ENCODE peak calls at places on chromosomes 6 and 20, in five cellular contexts. One of them, this sample, is unnamed.

GRCh38 chr20:4626228-4626627 is 95.5 kb upstream of the PRND start:
- DNase-seq in substantia nigra: no peak
- DNase-seq in effector memory CD4-positive, alpha-beta T cell: no peak
- DNase-seq in heart right ventricle: no peak
- DNase-seq in mesendoderm: no peak
- DNase-seq in this sample: no peak

GRCh38 chr20:14493408-14493807 is 156.0 kb upstream of the FLRT3 start:
- DNase-seq in heart right ventricle: no peak
- DNase-seq in mesendoderm: no peak
- DNase-seq in effector memory CD4-positive, alpha-beta T cell: no peak
- DNase-seq in substantia nigra: no peak
- DNase-seq in this sample: no peak

GRCh38 chr6:166750125-166750793 is 123.2 kb upstream of the RPS6KA2 start:
- DNase-seq in effector memory CD4-positive, alpha-beta T cell: no peak
- DNase-seq in substantia nigra: no peak
- DNase-seq in heart right ventricle: no peak
- DNase-seq in mesendoderm: no peak
- DNase-seq in this sample: no peak

GRCh38 chr20:15895126-15895525 is 678.1 kb downstream of the KIF16B start:
- DNase-seq in mesendoderm: no peak
- DNase-seq in effector memory CD4-positive, alpha-beta T cell: no peak
- DNase-seq in heart right ventricle: no peak
- DNase-seq in substantia nigra: no peak
- DNase-seq in this sample: no peak

GRCh38 chr20:63380346-63380870 is 19.3 kb upstream of the CHRNA4 start:
- DNase-seq in heart right ventricle: no peak
- DNase-seq in substantia nigra: no peak
- DNase-seq in mesendoderm: no peak
- DNase-seq in effector memory CD4-positive, alpha-beta T cell: no peak
- DNase-seq in this sample: no peak

GRCh38 chr6:42279966-42280629 is 62.4 kb upstream of the MRPS10 start:
- DNase-seq in effector memory CD4-positive, alpha-beta T cell: no peak
- DNase-seq in mesendoderm: peak
- DNase-seq in heart right ventricle: peak
- DNase-seq in substantia nigra: no peak
- DNase-seq in this sample: no peak

GRCh38 chr6:27312146-27312949 is at the start of gene POM121L2:
- DNase-seq in mesendoderm: peak
- DNase-seq in effector memory CD4-positive, alpha-beta T cell: peak
- DNase-seq in heart right ventricle: peak
- DNase-seq in substantia nigra: no peak
- DNase-seq in this sample: peak

GRCh38 chr6:169075211-169075621 is 178.4 kb downstream of the THBS2 start:
- DNase-seq in heart right ventricle: peak
- DNase-seq in substantia nigra: no peak
- DNase-seq in mesendoderm: no peak
- DNase-seq in effector memory CD4-positive, alpha-beta T cell: no peak
- DNase-seq in this sample: peak

GRCh38 chr6:37691904-37692806 is 5.5 kb downstream of the MDGA1 start:
- DNase-seq in substantia nigra: peak
- DNase-seq in heart right ventricle: peak
- DNase-seq in effector memory CD4-positive, alpha-beta T cell: peak
- DNase-seq in mesendoderm: peak
- DNase-seq in this sample: peak

GRCh38 chr6:93164781-93165180 is 254.6 kb downstream of the EPHA7 start:
- DNase-seq in heart right ventricle: no peak
- DNase-seq in mesendoderm: no peak
- DNase-seq in effector memory CD4-positive, alpha-beta T cell: no peak
- DNase-seq in substantia nigra: no peak
- DNase-seq in this sample: no peak

GRCh38 chr6:31615748-31616147 is 714 bp downstream of the AIF1 start:
- DNase-seq in heart right ventricle: no peak
- DNase-seq in substantia nigra: no peak
- DNase-seq in effector memory CD4-positive, alpha-beta T cell: no peak
- DNase-seq in mesendoderm: no peak
- DNase-seq in this sample: no peak

GRCh38 chr20:63159826-63160640 is 55.9 kb downstream of the YTHDF1 start:
- DNase-seq in effector memory CD4-positive, alpha-beta T cell: no peak
- DNase-seq in substantia nigra: no peak
- DNase-seq in heart right ventricle: peak
- DNase-seq in mesendoderm: no peak
- DNase-seq in this sample: no peak

GRCh38 chr20:25178563-25179438 is 16.7 kb upstream of the ENTPD6 start:
- DNase-seq in substantia nigra: no peak
- DNase-seq in effector memory CD4-positive, alpha-beta T cell: no peak
- DNase-seq in heart right ventricle: no peak
- DNase-seq in mesendoderm: peak
- DNase-seq in this sample: peak

GRCh38 chr6:52998603-52999002 is 3.5 kb upstream of the GSTA4 start:
- DNase-seq in effector memory CD4-positive, alpha-beta T cell: no peak
- DNase-seq in heart right ventricle: no peak
- DNase-seq in mesendoderm: no peak
- DNase-seq in substantia nigra: no peak
- DNase-seq in this sample: no peak

GRCh38 chr6:45965007-45965406 is 50.7 kb downstream of the CLIC5 start:
- DNase-seq in mesendoderm: no peak
- DNase-seq in heart right ventricle: no peak
- DNase-seq in substantia nigra: no peak
- DNase-seq in effector memory CD4-positive, alpha-beta T cell: no peak
- DNase-seq in this sample: no peak

GRCh38 chr6:11043961-11044711 is at the start of gene ELOVL2:
- DNase-seq in heart right ventricle: peak
- DNase-seq in substantia nigra: no peak
- DNase-seq in mesendoderm: peak
- DNase-seq in effector memory CD4-positive, alpha-beta T cell: no peak
- DNase-seq in this sample: peak

GRCh38 chr6:127866766-127867165 is 34.1 kb downstream of the THEMIS start:
- DNase-seq in effector memory CD4-positive, alpha-beta T cell: no peak
- DNase-seq in substantia nigra: no peak
- DNase-seq in mesendoderm: no peak
- DNase-seq in heart right ventricle: no peak
- DNase-seq in this sample: no peak

GRCh38 chr20:1405801-1406200 is 12.9 kb upstream of the FKBP1A start:
- DNase-seq in heart right ventricle: no peak
- DNase-seq in mesendoderm: no peak
- DNase-seq in substantia nigra: no peak
- DNase-seq in effector memory CD4-positive, alpha-beta T cell: no peak
- DNase-seq in this sample: no peak

GRCh38 chr6:81689580-81689979 is 62.9 kb downstream of the TENT5A start:
- DNase-seq in effector memory CD4-positive, alpha-beta T cell: no peak
- DNase-seq in heart right ventricle: no peak
- DNase-seq in substantia nigra: no peak
- DNase-seq in mesendoderm: no peak
- DNase-seq in this sample: no peak

GRCh38 chr6:24060982-24061754 is 64.8 kb upstream of the NRSN1 start:
- DNase-seq in heart right ventricle: no peak
- DNase-seq in effector memory CD4-positive, alpha-beta T cell: no peak
- DNase-seq in mesendoderm: no peak
- DNase-seq in substantia nigra: no peak
- DNase-seq in this sample: no peak

GRCh38 chr6:118618676-118619377 is 32.6 kb downstream of the CEP85L start:
- DNase-seq in substantia nigra: peak
- DNase-seq in mesendoderm: peak
- DNase-seq in heart right ventricle: peak
- DNase-seq in effector memory CD4-positive, alpha-beta T cell: peak
- DNase-seq in this sample: peak

GRCh38 chr6:37756141-37756540 is 58.5 kb upstream of the MDGA1 start:
- DNase-seq in effector memory CD4-positive, alpha-beta T cell: no peak
- DNase-seq in heart right ventricle: no peak
- DNase-seq in mesendoderm: no peak
- DNase-seq in substantia nigra: no peak
- DNase-seq in this sample: no peak

GRCh38 chr20:32966881-32967781 is 37.1 kb downstream of the SUN5 start:
- DNase-seq in substantia nigra: no peak
- DNase-seq in mesendoderm: no peak
- DNase-seq in heart right ventricle: no peak
- DNase-seq in effector memory CD4-positive, alpha-beta T cell: peak
- DNase-seq in this sample: no peak

GRCh38 chr20:44071057-44071456 is 115.9 kb downstream of the JPH2 start:
- DNase-seq in effector memory CD4-positive, alpha-beta T cell: no peak
- DNase-seq in heart right ventricle: no peak
- DNase-seq in mesendoderm: no peak
- DNase-seq in substantia nigra: no peak
- DNase-seq in this sample: no peak

GRCh38 chr6:140601409-140601808 is 1227.0 kb upstream of the CITED2 start:
- DNase-seq in substantia nigra: no peak
- DNase-seq in effector memory CD4-positive, alpha-beta T cell: no peak
- DNase-seq in heart right ventricle: no peak
- DNase-seq in mesendoderm: no peak
- DNase-seq in this sample: no peak

GRCh38 chr6:68958327-68958726 is 323.2 kb downstream of the ADGRB3 start:
- DNase-seq in substantia nigra: no peak
- DNase-seq in heart right ventricle: no peak
- DNase-seq in mesendoderm: no peak
- DNase-seq in effector memory CD4-positive, alpha-beta T cell: no peak
- DNase-seq in this sample: no peak

GRCh38 chr6:28134015-28134414 is 7.7 kb upstream of the ZKSCAN8 start:
- DNase-seq in mesendoderm: peak
- DNase-seq in substantia nigra: no peak
- DNase-seq in effector memory CD4-positive, alpha-beta T cell: no peak
- DNase-seq in heart right ventricle: no peak
- DNase-seq in this sample: no peak

GRCh38 chr6:21731411-21732031 is 138.0 kb downstream of the SOX4 start:
- DNase-seq in substantia nigra: no peak
- DNase-seq in effector memory CD4-positive, alpha-beta T cell: no peak
- DNase-seq in mesendoderm: peak
- DNase-seq in heart right ventricle: no peak
- DNase-seq in this sample: peak

GRCh38 chr20:62641749-62642665 is at the start of gene SLCO4A1:
- DNase-seq in substantia nigra: no peak
- DNase-seq in effector memory CD4-positive, alpha-beta T cell: peak
- DNase-seq in mesendoderm: peak
- DNase-seq in heart right ventricle: peak
- DNase-seq in this sample: peak

GRCh38 chr6:139577991-139578604 is 203.7 kb upstream of the CITED2 start:
- DNase-seq in effector memory CD4-positive, alpha-beta T cell: no peak
- DNase-seq in mesendoderm: peak
- DNase-seq in substantia nigra: no peak
- DNase-seq in heart right ventricle: no peak
- DNase-seq in this sample: no peak

DNA sequence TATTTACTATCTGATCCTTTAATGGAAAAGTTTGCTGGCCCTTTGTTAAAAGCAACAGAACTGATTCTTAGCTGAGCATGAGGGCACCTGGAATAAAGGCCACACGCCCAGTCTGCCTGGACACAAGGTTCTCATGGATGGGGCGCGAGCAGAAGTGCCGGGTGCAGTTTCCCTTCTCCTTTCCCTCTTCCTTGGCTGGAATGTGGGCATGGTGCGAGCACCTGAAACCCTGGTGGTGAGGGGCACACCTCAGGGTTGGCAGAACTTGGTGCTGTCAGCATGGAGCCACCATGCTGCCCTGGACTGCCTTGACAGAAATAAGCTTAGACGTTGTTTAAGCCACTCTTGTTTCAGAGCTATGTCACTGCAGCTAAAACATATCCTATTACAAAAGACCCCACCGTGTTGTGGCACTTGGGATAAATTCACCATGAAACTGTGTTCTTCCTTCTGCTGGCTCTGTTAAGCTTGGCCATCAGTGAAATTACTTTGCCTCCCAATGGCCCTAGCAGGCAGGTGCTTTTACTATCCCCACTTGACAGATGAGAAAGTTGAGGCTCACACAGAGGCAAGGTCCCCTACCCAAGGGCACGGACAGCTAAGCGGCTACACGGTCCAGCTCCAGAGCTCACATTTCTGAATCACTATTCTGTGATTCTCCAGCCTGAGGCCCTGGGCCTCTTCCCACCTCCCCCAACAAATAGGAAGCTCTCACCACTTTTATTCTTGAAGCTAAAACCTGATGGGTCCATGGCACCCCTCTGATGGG is 115.9 kb downstream of the PREX1 start:
- DNase-seq in mesendoderm: no peak
- DNase-seq in effector memory CD4-positive, alpha-beta T cell: no peak
- DNase-seq in substantia nigra: no peak
- DNase-seq in heart right ventricle: no peak
- DNase-seq in this sample: no peak
- H3K27ac ChIP-seq in mesendoderm: no peak
- H3K27ac ChIP-seq in effector memory CD4-positive, alpha-beta T cell: no peak
- H3K27ac ChIP-seq in substantia nigra: peak
- H3K27ac ChIP-seq in heart right ventricle: no peak
- H3K27ac ChIP-seq in this sample: no peak

GRCh38 chr6:15322781-15323536 is 77.1 kb downstream of the JARID2 start:
- DNase-seq in effector memory CD4-positive, alpha-beta T cell: no peak
- DNase-seq in heart right ventricle: no peak
- DNase-seq in substantia nigra: no peak
- DNase-seq in mesendoderm: no peak
- DNase-seq in this sample: no peak
- H3K27ac ChIP-seq in effector memory CD4-positive, alpha-beta T cell: no peak
- H3K27ac ChIP-seq in heart right ventricle: no peak
- H3K27ac ChIP-seq in substantia nigra: no peak
- H3K27ac ChIP-seq in mesendoderm: no peak
- H3K27ac ChIP-seq in this sample: no peak

DNA sequence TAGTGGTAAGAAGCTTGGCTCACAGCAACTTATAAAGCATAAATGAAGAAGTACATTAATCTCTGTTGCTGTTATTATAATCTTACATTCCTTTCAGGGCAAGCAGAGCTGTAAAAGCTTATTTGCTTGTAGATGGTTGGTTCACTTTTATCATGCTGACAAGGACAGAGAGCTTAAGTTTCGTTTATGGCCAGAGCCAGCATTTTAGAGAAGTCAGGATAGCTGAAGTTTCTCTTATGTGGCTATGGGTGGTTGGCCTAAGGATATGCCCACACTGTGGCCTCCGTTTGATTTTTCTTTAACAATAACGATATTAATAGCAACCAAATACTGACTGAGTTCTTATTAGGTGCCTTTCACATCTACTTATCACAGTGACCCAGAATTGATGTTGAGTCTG is 78.4 kb downstream of the FARS2 start:
- DNase-seq in mesendoderm: no peak
- DNase-seq in effector memory CD4-positive, alpha-beta T cell: no peak
- DNase-seq in substantia nigra: no peak
- DNase-seq in heart right ventricle: no peak
- DNase-seq in this sample: no peak
- H3K27ac ChIP-seq in mesendoderm: no peak
- H3K27ac ChIP-seq in effector memory CD4-positive, alpha-beta T cell: no peak
- H3K27ac ChIP-seq in substantia nigra: no peak
- H3K27ac ChIP-seq in heart right ventricle: no peak
- H3K27ac ChIP-seq in this sample: no peak

DNA sequence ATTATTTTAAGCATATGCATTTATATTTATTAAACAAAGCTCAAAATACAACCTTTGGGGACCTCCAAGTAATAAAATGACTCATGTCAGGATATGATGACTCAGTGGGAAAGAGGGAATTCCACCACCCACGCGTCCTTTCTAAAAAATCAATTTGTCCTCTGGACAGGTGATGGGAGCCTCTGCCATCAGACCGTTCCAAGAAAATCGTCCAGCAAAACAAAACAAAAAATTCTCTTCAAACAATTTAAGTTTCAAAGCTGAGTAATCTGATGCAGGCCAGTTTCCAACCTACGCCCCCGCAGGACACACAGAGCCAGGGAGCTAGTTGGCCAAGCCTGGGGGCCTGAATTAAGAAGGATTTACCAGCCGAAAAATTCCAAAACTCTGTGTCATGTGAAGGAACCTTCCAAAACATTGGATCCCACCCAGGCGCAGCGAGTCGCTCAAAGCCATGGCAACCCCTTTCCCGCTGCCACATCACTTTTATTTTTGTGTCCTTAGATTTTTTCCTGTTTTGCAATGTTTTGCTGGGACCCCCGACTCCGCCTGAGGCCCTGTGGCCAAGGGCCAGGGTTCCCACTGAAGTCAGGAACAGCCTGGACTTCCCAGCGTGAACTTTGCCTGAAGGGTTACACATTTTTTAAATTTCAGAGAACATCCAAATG is 95.3 kb downstream of the NFATC2 start:
- DNase-seq in effector memory CD4-positive, alpha-beta T cell: no peak
- DNase-seq in substantia nigra: peak
- DNase-seq in heart right ventricle: no peak
- DNase-seq in mesendoderm: peak
- DNase-seq in this sample: peak
- H3K27ac ChIP-seq in effector memory CD4-positive, alpha-beta T cell: no peak
- H3K27ac ChIP-seq in substantia nigra: no peak
- H3K27ac ChIP-seq in heart right ventricle: peak
- H3K27ac ChIP-seq in mesendoderm: no peak
- H3K27ac ChIP-seq in this sample: no peak

This sample was measured in pancreas.